ENCODE peak calls at places on chromosomes 7 and 10, in six cellular contexts. I is NCI-H1694 treated with DMSO at 0.1 percent for 48 hours, R is iris pigment epithelial cell, F is PC-3, K is neural crest cell, C is fibroblast of lung. D is an unnamed sample.

GRCh38 chr7:47513741-47514241 is 68.1 kb downstream of the TNS3 start:
- DNase-seq in C (peak), I (no peak), F (peak), R (peak), K (no peak), D (no peak)

GRCh38 chr7:76310102-76310957 is 7.9 kb downstream of the HSPB1 start:
- DNase-seq in F (no peak), K (no peak), C (no peak), I (peak), R (no peak), D (no peak)

GRCh38 chr10:90621577-90621976 is 236.3 kb downstream of the HTR7 start:
- DNase-seq in K (peak), F (peak), C (peak), R (peak), I (no peak), D (no peak)

GRCh38 chr7:142557971-142558582 is 191.2 kb upstream of the PRSS1 start:
- DNase-seq in R (peak), C (peak), K (peak), F (peak), I (peak), D (no peak)

GRCh38 chr7:64874562-64875250 is 28.4 kb upstream of the ZNF273 start:
- DNase-seq in K (no peak), I (no peak), F (no peak), C (no peak), R (no peak), D (no peak)

GRCh38 chr7:18895456-18895855 is 222.0 kb downstream of the TWIST1 start:
- DNase-seq in C (peak), K (no peak), R (peak), F (peak), I (no peak), D (no peak)

GRCh38 chr10:132185601-132186487 is 904 bp upstream of the DPYSL4 start:
- DNase-seq in C (peak), F (peak), K (no peak), I (no peak), R (peak), D (no peak)

GRCh38 chr10:62853710-62854109 is 37.5 kb upstream of the EGR2 start:
- DNase-seq in K (no peak), C (no peak), I (no peak), R (no peak), F (no peak), D (peak)

GRCh38 chr7:48875300-48875916 is 48.9 kb upstream of the CDC14C start:
- DNase-seq in K (peak), C (peak), I (no peak), R (peak), F (peak), D (no peak)

GRCh38 chr10:132457328-132458070 is 60.5 kb downstream of the PWWP2B start:
- DNase-seq in R (no peak), C (no peak), I (no peak), F (peak), K (no peak), D (no peak)

GRCh38 chr7:30027065-30027456 is 559 bp upstream of the FKBP14 start:
- DNase-seq in I (no peak), F (peak), K (no peak), R (peak), C (peak), D (peak)

GRCh38 chr7:70434376-70434775 is 697.6 kb upstream of the GALNT17 start:
- DNase-seq in F (no peak), K (no peak), R (no peak), C (no peak), I (peak), D (no peak)

GRCh38 chr7:30146127-30146612 is 11.4 kb downstream of the MTURN start:
- DNase-seq in I (no peak), R (no peak), F (no peak), K (no peak), C (no peak), D (no peak)

GRCh38 chr10:25766687-25767221 is 167.3 kb upstream of the MYO3A start:
- DNase-seq in R (no peak), F (no peak), K (peak), I (no peak), C (no peak), D (no peak)

GRCh38 chr7:35975851-35976454 is 175.1 kb downstream of the SEPTIN7 start:
- DNase-seq in C (peak), F (peak), I (peak), K (peak), R (peak), D (no peak)

GRCh38 chr10:89792187-89792586 is 90.8 kb downstream of the KIF20B start:
- DNase-seq in R (peak), F (peak), K (no peak), I (no peak), C (no peak), D (no peak)

GRCh38 chr7:140641532-140642191 is 1.0 kb upstream of the DENND2A start:
- DNase-seq in F (no peak), C (no peak), R (no peak), I (no peak), K (no peak), D (no peak)

GRCh38 chr7:151032936-151033863 is 5.0 kb downstream of the ABCB8 start:
- DNase-seq in I (no peak), C (no peak), R (no peak), F (no peak), K (no peak), D (no peak)

GRCh38 chr10:51297438-51297837 is 223.2 kb downstream of the PRKG1 start:
- DNase-seq in R (peak), I (no peak), K (no peak), C (peak), F (peak), D (no peak)

GRCh38 chr7:44348300-44348699 is 22.9 kb upstream of the CAMK2B start:
- DNase-seq in R (peak), I (no peak), C (no peak), F (peak), K (no peak), D (no peak)

GRCh38 chr7:69373171-69374035 is 224.9 kb upstream of the AUTS2 start:
- DNase-seq in F (no peak), C (peak), I (no peak), R (peak), K (no peak), D (peak)

GRCh38 chr10:98391065-98391464 is 23.9 kb downstream of the PYROXD2 start:
- DNase-seq in F (no peak), I (no peak), K (no peak), R (no peak), C (no peak), D (no peak)

GRCh38 chr10:5644930-5645329 is 21.5 kb downstream of the ASB13 start:
- DNase-seq in F (no peak), K (no peak), C (no peak), I (no peak), R (no peak), D (no peak)

GRCh38 chr10:92990615-92991014 is 70.0 kb upstream of the CYP26C1 start:
- DNase-seq in R (peak), I (no peak), K (no peak), F (peak), C (peak), D (peak)

D was measured in GM06990.